ENCODE peak calls at places on chromosomes 6 and 20, in eight cellular contexts. O is astrocyte of the spinal cord, A is BJ, K is epithelial cell of esophagus, M is spleen, G is ascending aorta, P is lung, Y is dorsolateral prefrontal cortex. X is an unnamed sample.

GRCh38 chr6:43268348-43268685 is 25.0 kb downstream of the TTBK1 start:
- DNase-seq in P (no peak), G (no peak), O (no peak), A (no peak), M (no peak), K (no peak), Y (peak), X (no peak)

GRCh38 chr6:36725581-36725980 is 28.0 kb downstream of the RAB44 start:
- DNase-seq in Y (no peak), K (no peak), M (peak), O (no peak), P (no peak), G (no peak), A (no peak), X (no peak)

GRCh38 chr6:64777941-64778785 is 928.9 kb downstream of the EYS start:
- DNase-seq in A (no peak), P (no peak), M (no peak), K (peak), Y (no peak), O (peak), G (no peak), X (no peak)

GRCh38 chr6:114342826-114343781 is at the start of gene HS3ST5:
- DNase-seq in K (peak), P (no peak), G (no peak), O (no peak), M (peak), A (no peak), Y (peak), X (no peak)

GRCh38 chr6:166505133-166505905 is 81.2 kb downstream of the RAMACL start:
- DNase-seq in A (no peak), M (no peak), K (no peak), O (no peak), G (no peak), P (no peak), Y (no peak), X (no peak)

GRCh38 chr6:23522751-23523527 is 603.1 kb upstream of the NRSN1 start:
- DNase-seq in M (no peak), Y (no peak), G (no peak), P (no peak), K (peak), A (no peak), O (no peak), X (no peak)

GRCh38 chr6:170447561-170447930 is 105.6 kb downstream of the PSMB1 start:
- DNase-seq in G (no peak), Y (no peak), M (no peak), O (no peak), P (no peak), A (no peak), K (no peak), X (no peak)

GRCh38 chr6:152085533-152085932 is 278.1 kb downstream of the ESR1 start:
- DNase-seq in O (no peak), M (no peak), A (no peak), Y (no peak), G (no peak), K (peak), P (no peak), X (no peak)

GRCh38 chr6:100420711-100421110 is 44.0 kb downstream of the SIM1 start:
- DNase-seq in G (no peak), A (no peak), O (no peak), Y (no peak), K (no peak), P (no peak), M (no peak), X (no peak)

GRCh38 chr6:6634735-6635075 is 46.2 kb downstream of the LY86 start:
- DNase-seq in K (no peak), Y (no peak), P (no peak), G (no peak), M (no peak), O (no peak), A (no peak), X (no peak)

GRCh38 chr6:125169058-125169457 is 15.5 kb downstream of the TPD52L1 start:
- DNase-seq in A (no peak), Y (no peak), K (peak), M (no peak), P (no peak), O (no peak), G (no peak), X (no peak)

GRCh38 chr6:161922631-161923119 is 648.8 kb upstream of the AGPAT4 start:
- DNase-seq in O (peak), G (no peak), A (no peak), Y (peak), M (no peak), K (peak), P (peak), X (peak)

GRCh38 chr20:1287787-1288569 is 21.9 kb downstream of the SNPH start:
- DNase-seq in M (no peak), K (no peak), A (no peak), Y (no peak), G (no peak), P (no peak), O (no peak), X (no peak)
- H3K4me3 ChIP-seq in M (no peak), K (no peak), A (no peak), Y (no peak), G (no peak), P (no peak), O (no peak), X (no peak)

GRCh38 chr6:147138841-147139240 is 65.4 kb upstream of the STXBP5 start:
- DNase-seq in P (no peak), G (no peak), K (no peak), O (no peak), Y (no peak), M (no peak), A (no peak), X (no peak)
- TF ChIP-seq CTCF in P (no peak), G (no peak), K (no peak), O (no peak), Y (no peak), M (no peak), A (no peak), X (no peak)

GRCh38 chr6:33289784-33290315 is 449 bp downstream of the PFDN6 start:
- DNase-seq in Y (no peak), G (no peak), K (no peak), O (no peak), A (no peak), P (no peak), M (no peak), X (no peak)
- H3K4me3 ChIP-seq in Y (peak), G (peak), K (peak), O (peak), A (peak), P (peak), M (peak), X (peak)

DNA sequence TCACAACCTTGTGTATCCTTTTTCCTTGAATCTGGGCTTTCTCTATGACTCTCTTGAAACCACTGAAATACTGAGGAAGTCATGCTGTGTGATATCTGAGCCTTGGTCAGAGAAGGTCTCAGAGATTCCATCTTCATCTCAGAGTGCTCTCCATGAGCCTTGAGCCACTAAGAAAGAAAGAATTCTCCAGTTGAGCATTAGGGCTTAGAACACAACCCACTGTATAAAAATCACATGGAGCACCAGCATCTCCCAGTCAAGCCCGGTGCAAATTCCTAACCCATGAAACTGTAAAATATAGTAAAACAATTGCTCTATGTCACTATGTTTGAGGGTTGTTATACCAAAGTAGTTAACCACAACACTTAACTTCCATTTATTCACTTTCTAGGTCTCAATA is 181.4 kb downstream of the MOXD1 start:
- DNase-seq in O (no peak), A (no peak), P (no peak), Y (no peak), K (no peak), M (no peak), G (no peak), X (no peak)
- TF ChIP-seq CTCF in O (no peak), A (no peak), P (no peak), Y (no peak), K (no peak), M (no peak), G (no peak), X (no peak)

GRCh38 chr6:14743465-14744211 is 502.2 kb upstream of the JARID2 start:
- DNase-seq in K (peak), A (peak), G (no peak), P (no peak), O (peak), Y (no peak), M (peak), X (no peak)
- H3K4me3 ChIP-seq in K (no peak), A (no peak), G (no peak), P (no peak), O (no peak), Y (no peak), M (no peak), X (no peak)

DNA sequence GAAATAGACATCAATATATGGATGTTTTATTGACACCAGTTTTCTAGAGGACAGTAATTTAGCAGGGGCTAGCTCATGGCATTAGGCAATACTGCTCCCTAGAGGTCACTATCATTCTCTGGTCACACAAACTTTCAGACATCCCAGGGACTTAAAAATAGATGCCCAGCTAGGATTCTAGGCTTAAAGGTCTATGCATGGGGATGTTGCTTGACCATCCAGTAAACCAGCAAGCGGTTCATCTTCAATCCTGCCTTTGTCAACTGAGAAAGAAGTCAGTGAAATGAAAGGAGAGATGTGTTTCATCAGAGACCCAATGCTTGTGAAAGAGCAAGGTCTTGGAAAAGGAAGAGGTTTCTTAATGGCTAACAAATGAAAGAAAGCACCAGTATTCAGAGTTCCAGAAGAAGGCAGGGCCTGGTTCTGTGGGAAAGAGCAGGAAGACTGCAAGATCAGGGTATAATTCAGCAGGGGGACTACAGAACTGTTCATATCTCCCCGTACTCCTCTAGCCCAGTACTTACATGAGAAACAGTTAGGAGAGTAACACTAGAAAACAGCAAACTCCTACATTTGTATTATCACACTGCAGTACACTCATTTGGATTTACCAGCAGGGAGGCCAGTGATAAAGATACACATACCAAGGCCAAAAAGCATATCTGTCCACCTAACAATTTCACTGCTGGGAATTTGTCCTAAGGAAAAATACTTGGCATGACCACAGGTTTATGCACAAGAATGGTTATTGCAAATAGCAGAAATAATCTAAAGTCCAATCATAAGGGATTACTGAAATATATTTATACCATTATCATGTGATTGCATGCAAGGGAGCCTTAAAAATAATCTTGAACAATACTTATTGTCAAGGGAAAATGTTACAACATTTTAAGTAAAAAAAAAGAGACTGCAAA is 151.4 kb upstream of the LAMA2 start:
- DNase-seq in K (peak), P (no peak), G (no peak), M (no peak), Y (no peak), O (peak), A (no peak), X (peak)
- TF ChIP-seq CTCF in K (peak), P (no peak), G (no peak), M (no peak), Y (peak), O (peak), A (peak), X (peak)

GRCh38 chr6:147525519-147526209 is 17.2 kb downstream of the SAMD5 start:
- DNase-seq in M (no peak), G (no peak), O (no peak), Y (no peak), K (no peak), P (no peak), A (no peak), X (no peak)

GRCh38 chr6:147522597-147522996 is 14.1 kb downstream of the SAMD5 start:
- DNase-seq in M (no peak), P (no peak), Y (no peak), G (no peak), A (no peak), K (no peak), O (no peak), X (no peak)
- H3K4me3 ChIP-seq in M (no peak), P (no peak), Y (no peak), G (no peak), A (no peak), K (no peak), O (no peak), X (no peak)

GRCh38 chr6:32895006-32895345 is 41.0 kb downstream of the PSMB9 start:
- DNase-seq in G (no peak), P (no peak), Y (no peak), K (peak), M (no peak), O (no peak), A (no peak), X (no peak)

GRCh38 chr6:32888576-32888975 is 34.6 kb downstream of the PSMB9 start:
- DNase-seq in A (no peak), M (no peak), Y (no peak), O (no peak), G (no peak), K (no peak), P (no peak), X (no peak)

GRCh38 chr6:32894085-32895005 is 40.4 kb downstream of the PSMB9 start:
- DNase-seq in A (peak), O (peak), M (peak), P (peak), G (peak), Y (peak), K (peak), X (peak)
- TF ChIP-seq CTCF in A (no peak), O (no peak), M (no peak), P (peak), G (no peak), Y (peak), K (no peak), X (no peak)

GRCh38 chr6:137623293-137623692 is 129.1 kb upstream of the OLIG3 start:
- DNase-seq in O (no peak), A (no peak), M (no peak), K (no peak), P (no peak), Y (no peak), G (no peak), X (no peak)
- H3K4me3 ChIP-seq in O (no peak), A (no peak), M (no peak), K (no peak), P (no peak), Y (no peak), G (no peak), X (no peak)